ENCODE peak calls at places on chromosomes 16 and 17, in ten cellular contexts. I is IMR-90, S is heart right ventricle, N is tibial nerve, D is adrenal gland, H is colonic mucosa, Y is mesendoderm, M is PC-9, Q is fibroblast of lung, C is right atrium auricular region. B is an unnamed sample.

GRCh38 chr16:65315004-65315398 is 193.1 kb upstream of the CDH11 start:
- DNase-seq in S (peak; percentile 69), D (peak; percentile 3), Q (peak; percentile 33), N (peak; percentile 46), C (peak; percentile 78), Y (no peak), I (no peak), H (peak; percentile 19), M (no peak), B (peak; percentile 53)

GRCh38 chr16:23952128-23953041 is 116.6 kb downstream of the PRKCB start:
- DNase-seq in D (peak; percentile 9), Y (peak; percentile 36), Q (peak; percentile 18), I (peak; percentile 21), M (no peak), C (no peak), N (no peak), S (no peak), H (peak; percentile 22), B (no peak)

GRCh38 chr16:62363451-62363850 is 327.2 kb upstream of the CDH8 start:
- DNase-seq in M (no peak), I (no peak), C (no peak), Y (peak; percentile 78), Q (no peak), N (no peak), H (no peak), S (no peak), D (no peak), B (no peak)

GRCh38 chr16:49116873-49117272 is 164.8 kb downstream of the CBLN1 start:
- DNase-seq in D (no peak), Q (no peak), H (no peak), I (no peak), N (no peak), Y (peak; percentile 16), M (no peak), C (no peak), S (no peak), B (no peak)

GRCh38 chr16:10564591-10564990 is 15.8 kb downstream of the EMP2 start:
- DNase-seq in H (no peak), M (no peak), D (no peak), N (no peak), I (no peak), Y (no peak), C (no peak), Q (no peak), S (no peak), B (no peak)

GRCh38 chr16:69796285-69797118 is 34.4 kb downstream of the WWP2 start:
- DNase-seq in D (peak; percentile 59), H (peak; percentile 47), M (peak; percentile 43), I (peak; percentile 77), N (no peak), Y (peak; percentile 79), Q (peak; percentile 63), S (no peak), C (no peak), B (peak; percentile 13)

GRCh38 chr16:2333772-2334379 is 6.7 kb downstream of the ABCA3 start:
- DNase-seq in I (no peak), S (no peak), D (peak; percentile 75), C (no peak), Y (peak; percentile 59), M (peak; percentile 43), H (no peak), Q (no peak), N (no peak), B (no peak)

GRCh38 chr16:88320947-88321634 is 61.7 kb upstream of the ZNF469 start:
- DNase-seq in Y (peak; percentile 27), C (no peak), D (no peak), N (no peak), I (no peak), Q (no peak), S (no peak), M (no peak), H (no peak), B (no peak)

GRCh38 chr17:17151541-17151940 is 54.6 kb downstream of the PLD6 start:
- DNase-seq in Q (peak; percentile 63), M (no peak), D (no peak), H (no peak), I (peak; percentile 43), C (no peak), Y (no peak), S (no peak), N (no peak), B (no peak)

GRCh38 chr17:17151962-17152361 is 54.2 kb downstream of the PLD6 start:
- DNase-seq in H (peak; percentile 52), S (peak; percentile 85), I (peak; percentile 96), N (peak; percentile 75), C (peak; percentile 97), Y (no peak), D (peak; percentile 99), M (no peak), Q (peak; percentile 96), B (peak; percentile 92)

GRCh38 chr17:17151055-17151454 is 55.1 kb downstream of the PLD6 start:
- DNase-seq in I (peak; percentile 90), D (no peak), S (no peak), C (no peak), M (no peak), Q (peak; percentile 90), H (no peak), Y (no peak), N (no peak), B (no peak)

GRCh38 chr17:17149520-17150449 is 56.3 kb downstream of the PLD6 start:
- DNase-seq in I (no peak), M (no peak), H (no peak), C (peak; percentile 63), Q (no peak), Y (no peak), N (no peak), D (peak; percentile 36), S (no peak), B (no peak)

GRCh38 chr17:17150450-17150804 is 55.7 kb downstream of the PLD6 start:
- DNase-seq in S (no peak), D (no peak), M (no peak), Q (no peak), Y (no peak), C (no peak), H (no peak), N (no peak), I (no peak), B (no peak)
- H3K36me3 ChIP-seq in S (peaks cover 92% of the 10 kb centered on the region), D (no peaks in the 10 kb centered on the region), M (peaks cover 69% of the 10 kb centered on the region), Q (peaks cover 29% of the 10 kb centered on the region), Y (peaks cover 13% of the 10 kb centered on the region), C (peaks cover 64% of the 10 kb centered on the region), H (peaks cover 27% of the 10 kb centered on the region), N (peaks cover 88% of the 10 kb centered on the region), I (peaks cover 68% of the 10 kb centered on the region), B (no peaks in the 10 kb centered on the region)

DNA sequence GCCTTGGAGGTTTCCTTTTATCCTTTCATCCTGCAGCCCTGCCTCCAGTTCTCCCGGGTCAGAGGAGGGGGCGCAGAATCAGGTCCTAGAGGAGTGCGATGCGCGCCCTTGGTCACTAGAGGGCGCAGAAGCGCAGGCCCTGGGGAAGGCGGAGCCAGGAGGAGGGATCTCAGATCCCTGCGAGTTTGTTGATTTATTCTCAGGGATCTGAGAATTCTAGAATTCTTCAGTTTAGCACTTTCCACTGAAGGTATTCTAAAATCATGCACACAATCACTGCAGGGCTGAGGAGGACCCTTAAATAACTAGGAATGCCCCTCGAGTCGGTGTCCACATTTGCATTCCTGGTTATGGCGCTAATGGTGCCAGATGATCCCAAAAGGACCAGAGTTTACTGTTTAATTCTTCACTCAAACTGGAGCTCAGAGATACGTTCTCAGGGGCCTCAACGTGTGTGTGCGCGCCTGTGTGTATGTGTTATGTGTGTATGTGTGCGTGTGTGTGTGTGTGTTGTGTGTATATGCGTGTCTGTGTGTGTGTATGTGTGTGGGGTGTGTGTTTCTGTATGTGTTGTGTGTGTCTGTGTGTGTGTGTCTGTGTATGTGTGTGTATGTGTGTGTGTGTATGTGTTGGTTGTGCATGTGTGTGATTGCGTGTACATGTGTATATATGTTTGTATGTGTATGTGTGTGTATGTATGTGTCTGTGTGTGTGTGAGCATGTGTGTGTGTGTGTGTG is 6.9 kb upstream of the ELAC2 start:
- DNase-seq in Y (peak; percentile 85), Q (peak; percentile 30), I (peak; percentile 52), D (peak; percentile 72), H (peak; percentile 60), S (peak; percentile 62), C (no peak), N (no peak), M (no peak), B (peak; percentile 26)
- H3K4me3 ChIP-seq in Y (no peak overlapping the region), Q (peak overlapping the region; percentile 25), I (no peak overlapping the region), D (no peak overlapping the region), H (no peak overlapping the region), S (peak overlapping the region; percentile 25), C (no peak overlapping the region), N (no peak overlapping the region), M (peak overlapping the region; percentile 37), B (no peak overlapping the region)

GRCh38 chr17:75684924-75685323 is 17.8 kb downstream of the SAP30BP start:
- DNase-seq in Q (peak; percentile 85), Y (no peak), M (peak; percentile 86), C (no peak), I (no peak), H (peak; percentile 64), N (no peak), D (no peak), S (no peak), B (no peak)

GRCh38 chr17:75685508-75685907 is 18.4 kb downstream of the SAP30BP start:
- DNase-seq in Y (no peak), C (no peak), N (no peak), I (no peak), D (no peak), Q (peak; percentile 53), H (no peak), M (no peak), S (no peak), B (no peak)

GRCh38 chr17:75691371-75692290 is 24.5 kb downstream of the SAP30BP start:
- DNase-seq in I (peak; percentile 28), Q (peak; percentile 94), M (no peak), H (no peak), C (no peak), S (no peak), N (no peak), D (no peak), Y (no peak), B (no peak)

GRCh38 chr17:75689441-75689873 is 22.3 kb downstream of the SAP30BP start:
- DNase-seq in M (peak; percentile 96), D (no peak), H (no peak), Q (no peak), S (no peak), Y (peak; percentile 14), C (no peak), N (no peak), I (no peak), B (no peak)

DNA sequence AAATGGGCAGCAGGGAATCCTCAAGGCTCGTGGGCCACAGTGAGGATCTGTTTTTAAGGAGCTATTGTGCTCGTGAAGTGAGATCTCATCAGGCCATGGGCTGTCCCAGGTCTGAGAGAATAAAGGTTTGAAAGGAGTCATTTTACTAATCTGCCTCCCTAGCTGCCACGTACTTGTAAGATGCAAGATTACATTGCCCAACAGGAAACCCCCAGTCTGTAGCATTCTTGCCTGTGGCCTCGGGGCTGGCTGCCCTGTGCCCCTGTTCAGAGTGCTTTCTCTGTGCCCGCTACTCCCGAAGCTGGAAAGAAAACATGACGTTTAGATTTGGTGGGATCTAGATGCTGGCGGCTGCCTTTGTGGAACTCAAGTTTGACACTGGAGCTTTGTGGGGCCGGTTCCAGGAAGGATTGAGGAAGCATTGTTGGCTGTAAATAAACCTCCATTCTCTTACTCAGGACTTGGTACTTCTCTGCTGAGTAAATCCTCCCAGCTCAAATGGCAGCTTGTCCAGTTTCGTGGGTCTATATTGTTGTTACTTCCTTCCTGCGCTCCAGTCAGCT is 21.2 kb downstream of the SAP30BP start:
- DNase-seq in S (no peak), C (no peak), D (no peak), Y (no peak), N (no peak), H (no peak), I (no peak), Q (peak; percentile 71), M (peak; percentile 69), B (no peak)
- H3K4me1 ChIP-seq in S (peaks cover 61% of the 10 kb centered on the region), C (peaks cover 95% of the 10 kb centered on the region), D (peaks cover 50% of the 10 kb centered on the region), Y (no peaks in the 10 kb centered on the region), N (peaks cover 100% of the 10 kb centered on the region), H (peaks cover 3% of the 10 kb centered on the region), I (peaks cover 19% of the 10 kb centered on the region), Q (peaks cover 8% of the 10 kb centered on the region), M (peaks cover 75% of the 10 kb centered on the region), B (peaks cover 60% of the 10 kb centered on the region)

GRCh38 chr16:85670840-85671239 is 17.9 kb downstream of the GINS2 start:
- DNase-seq in C (no peak), I (no peak), S (no peak), Q (no peak), M (no peak), Y (no peak), H (no peak), D (no peak), N (no peak), B (no peak)
- H3K36me3 ChIP-seq in C (peaks cover 69% of the 10 kb centered on the region), I (peaks cover 51% of the 10 kb centered on the region), S (peaks cover 99% of the 10 kb centered on the region), Q (peaks cover 20% of the 10 kb centered on the region), M (peaks cover 32% of the 10 kb centered on the region), Y (peaks cover 34% of the 10 kb centered on the region), H (peaks cover 24% of the 10 kb centered on the region), D (no peaks in the 10 kb centered on the region), N (peaks cover 86% of the 10 kb centered on the region), B (peaks cover 76% of the 10 kb centered on the region)

B was measured in gastrocnemius medialis.